ENCODE peak calls at places on chromosomes 1 and 21, in nine cellular contexts. Q, T, H, Z, L, B, E, S and D are unnamed samples.

GRCh38 chr1:155834296-155834926 is 22.6 kb downstream of the GON4L start:
- DNase-seq in Q (no peak), T (peak), H (no peak), Z (no peak), L (no peak), B (peak), E (no peak), S (no peak), D (no peak)

GRCh38 chr1:183198463-183198862 is 12.4 kb downstream of the LAMC2 start:
- DNase-seq in Q (no peak), T (peak), H (no peak), Z (no peak), L (no peak), B (peak), E (no peak), S (no peak), D (peak)

GRCh38 chr1:225450491-225451191 is 22.8 kb upstream of the LBR start:
- DNase-seq in Q (no peak), T (no peak), H (no peak), Z (no peak), L (no peak), B (no peak), E (no peak), S (peak), D (no peak)

GRCh38 chr1:2213576-2214505 is 14.3 kb upstream of the SKI start:
- DNase-seq in Q (no peak), T (no peak), H (no peak), Z (no peak), L (no peak), B (peak), E (no peak), S (peak), D (no peak)

GRCh38 chr1:12387641-12388040 is 157.8 kb downstream of the VPS13D start:
- DNase-seq in Q (no peak), T (no peak), H (no peak), Z (no peak), L (no peak), B (peak), E (no peak), S (no peak), D (no peak)

GRCh38 chr1:27959792-27960603 is at the start of gene XKR8:
- DNase-seq in Q (peak), T (peak), H (no peak), Z (peak), L (peak), B (peak), E (peak), S (peak), D (no peak)

GRCh38 chr21:38208118-38208517 is 48.7 kb upstream of the KCNJ15 start:
- DNase-seq in Q (no peak), T (no peak), H (no peak), Z (no peak), L (no peak), B (no peak), E (no peak), S (no peak), D (no peak)

GRCh38 chr1:204102029-204102611 is 29.2 kb downstream of the SOX13 start:
- DNase-seq in Q (no peak), T (no peak), H (no peak), Z (no peak), L (no peak), B (no peak), E (no peak), S (no peak), D (no peak)

GRCh38 chr1:198605426-198605825 is 33.4 kb upstream of the PTPRC start:
- DNase-seq in Q (no peak), T (no peak), H (peak), Z (no peak), L (no peak), B (no peak), E (no peak), S (no peak), D (no peak)

GRCh38 chr1:77370588-77371306 is 88.9 kb downstream of the AK5 start:
- DNase-seq in Q (no peak), T (peak), H (no peak), Z (no peak), L (no peak), B (peak), E (no peak), S (no peak), D (no peak)

GRCh38 chr21:43574741-43575465 is 84.4 kb downstream of the HSF2BP start:
- DNase-seq in Q (no peak), T (no peak), H (no peak), Z (no peak), L (no peak), B (no peak), E (no peak), S (peak), D (no peak)

GRCh38 chr21:16040601-16041000 is 310.8 kb downstream of the USP25 start:
- DNase-seq in Q (no peak), T (peak), H (no peak), Z (no peak), L (no peak), B (peak), E (no peak), S (no peak), D (no peak)

GRCh38 chr21:37877171-37877570 is 39.1 kb downstream of the KCNJ6 start:
- DNase-seq in Q (no peak), T (peak), H (no peak), Z (no peak), L (no peak), B (peak), E (no peak), S (no peak), D (no peak)

GRCh38 chr1:21042920-21043605 is 133.6 kb downstream of the EIF4G3 start:
- DNase-seq in Q (no peak), T (no peak), H (no peak), Z (no peak), L (no peak), B (peak), E (no peak), S (no peak), D (no peak)

GRCh38 chr1:198232407-198232806 is 75.6 kb downstream of the NEK7 start:
- DNase-seq in Q (no peak), T (peak), H (no peak), Z (no peak), L (no peak), B (no peak), E (no peak), S (no peak), D (no peak)

GRCh38 chr1:51526248-51526647 is 7.2 kb upstream of the EPS15 start:
- DNase-seq in Q (no peak), T (no peak), H (no peak), Z (no peak), L (peak), B (no peak), E (no peak), S (no peak), D (no peak)

GRCh38 chr1:86778510-86779218 is 74.3 kb downstream of the SH3GLB1 start:
- DNase-seq in Q (no peak), T (peak), H (no peak), Z (no peak), L (no peak), B (peak), E (no peak), S (no peak), D (no peak)

GRCh38 chr1:969260-969855 is 3.1 kb downstream of the PLEKHN1 start:
- DNase-seq in Q (no peak), T (no peak), H (no peak), Z (no peak), L (no peak), B (no peak), E (no peak), S (no peak), D (no peak)

GRCh38 chr1:226506021-226506420 is 42.5 kb upstream of the STUM start:
- DNase-seq in Q (no peak), T (no peak), H (no peak), Z (no peak), L (no peak), B (no peak), E (no peak), S (no peak), D (no peak)

GRCh38 chr1:29502901-29503300 is 266.6 kb downstream of the PTPRU start:
- DNase-seq in Q (no peak), T (no peak), H (no peak), Z (no peak), L (no peak), B (no peak), E (no peak), S (no peak), D (no peak)

GRCh38 chr1:11044086-11044848 is 2.8 kb downstream of the MASP2 start:
- DNase-seq in Q (no peak), T (no peak), H (no peak), Z (peak), L (no peak), B (no peak), E (no peak), S (no peak), D (no peak)

GRCh38 chr1:203025721-203026665 is at the start of gene PPFIA4:
- DNase-seq in Q (peak), T (peak), H (peak), Z (peak), L (peak), B (peak), E (peak), S (peak), D (peak)

GRCh38 chr1:77271851-77272250 is 10.0 kb upstream of the AK5 start:
- DNase-seq in Q (no peak), T (no peak), H (no peak), Z (no peak), L (no peak), B (peak), E (no peak), S (no peak), D (no peak)

GRCh38 chr21:43778469-43779335 is 2.6 kb upstream of the CSTB start:
- DNase-seq in Q (no peak), T (peak), H (no peak), Z (no peak), L (no peak), B (peak), E (no peak), S (no peak), D (no peak)

GRCh38 chr1:233025156-233025555 is 74.7 kb downstream of the NTPCR start:
- DNase-seq in Q (peak), T (no peak), H (peak), Z (no peak), L (peak), B (peak), E (peak), S (no peak), D (no peak)

GRCh38 chr1:184210048-184210447 is 158.5 kb downstream of the TSEN15 start:
- DNase-seq in Q (no peak), T (no peak), H (no peak), Z (no peak), L (no peak), B (peak), E (peak), S (no peak), D (no peak)

GRCh38 chr1:184208622-184209021 is 157.1 kb downstream of the TSEN15 start:
- DNase-seq in Q (no peak), T (no peak), H (no peak), Z (no peak), L (no peak), B (no peak), E (no peak), S (no peak), D (no peak)

GRCh38 chr1:184214128-184214527 is 162.6 kb downstream of the TSEN15 start:
- DNase-seq in Q (no peak), T (no peak), H (no peak), Z (no peak), L (no peak), B (no peak), E (no peak), S (peak), D (no peak)

GRCh38 chr1:184212649-184213314 is 161.3 kb downstream of the TSEN15 start:
- DNase-seq in Q (no peak), T (peak), H (no peak), Z (no peak), L (peak), B (peak), E (no peak), S (no peak), D (no peak)

DNA sequence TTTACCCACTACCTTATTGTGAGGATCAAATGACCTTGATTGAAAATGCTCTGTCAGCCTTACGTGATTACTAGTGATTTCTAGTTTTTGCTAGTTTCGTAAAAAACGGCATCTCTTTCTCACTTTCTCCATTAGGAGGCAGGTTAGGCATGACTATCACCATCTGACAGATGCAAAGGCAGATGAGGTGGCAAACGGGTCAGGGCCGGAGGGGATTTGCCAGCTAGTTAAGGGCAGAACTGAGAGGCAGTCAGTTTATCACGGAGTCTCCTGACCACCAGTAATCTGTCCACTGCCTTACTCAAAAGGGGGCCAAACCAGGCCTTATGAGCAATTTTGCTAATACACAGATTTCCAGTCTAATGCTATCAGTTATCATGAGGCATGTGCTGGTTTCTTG is 159.3 kb downstream of the TSEN15 start:
- DNase-seq in Q (no peak), T (no peak), H (peak), Z (no peak), L (no peak), B (no peak), E (no peak), S (no peak), D (no peak)
- TF ChIP-seq CTCF in Q (no peak), T (no peak), H (peak), Z (no peak), L (no peak), B (no peak), E (no peak), S (no peak), D (no peak)

DNA sequence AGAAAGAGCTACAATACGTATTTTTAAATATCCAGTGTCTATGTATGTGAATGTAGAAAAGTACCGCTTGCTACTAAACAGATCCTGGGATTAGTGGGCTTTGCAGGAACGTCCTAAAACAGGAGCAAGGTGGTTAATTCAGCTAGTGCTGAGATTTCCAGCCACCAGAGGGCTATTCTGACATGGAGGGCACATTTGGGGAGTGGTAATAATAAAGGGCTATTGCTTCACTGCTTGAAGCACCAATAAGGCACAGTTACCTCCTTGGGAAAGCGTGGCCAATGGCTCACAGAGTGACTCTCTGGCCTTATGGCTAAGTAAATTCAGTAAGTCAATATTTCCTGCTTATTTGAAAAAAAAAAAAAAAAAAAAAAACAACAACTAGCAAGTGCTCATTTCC is 152.4 kb downstream of the GABPA start:
- DNase-seq in Q (no peak), T (no peak), H (no peak), Z (no peak), L (no peak), B (no peak), E (no peak), S (no peak), D (no peak)
- TF ChIP-seq CTCF in Q (peak), T (no peak), H (peak), Z (no peak), L (no peak), B (peak), E (no peak), S (no peak), D (no peak)

DNA sequence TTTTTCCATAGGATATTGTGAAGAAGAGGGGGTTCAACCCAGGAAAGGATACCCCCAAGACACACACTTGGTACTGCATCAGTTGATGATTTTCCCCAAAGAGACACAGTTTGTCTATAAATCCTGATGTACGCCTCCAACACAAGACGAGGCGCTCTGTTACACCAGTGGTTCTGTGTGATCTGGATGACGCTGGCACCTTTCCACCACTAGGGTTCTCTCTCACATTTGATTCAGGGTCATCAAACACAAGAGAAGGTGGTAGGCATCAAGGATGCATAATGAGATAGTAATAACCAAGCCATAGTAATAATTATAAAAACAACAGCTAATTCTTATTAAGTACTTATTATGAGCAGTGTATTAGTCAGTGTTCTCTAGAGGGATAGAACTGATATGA is 508.8 kb upstream of the ZP4 start:
- DNase-seq in Q (no peak), T (no peak), H (peak), Z (no peak), L (no peak), B (no peak), E (no peak), S (no peak), D (no peak)
- TF ChIP-seq CTCF in Q (peak), T (peak), H (peak), Z (no peak), L (no peak), B (no peak), E (no peak), S (no peak), D (no peak)

GRCh38 chr1:172582889-172583288 is 49.9 kb downstream of the SUCO start:
- DNase-seq in Q (no peak), T (no peak), H (no peak), Z (no peak), L (no peak), B (no peak), E (no peak), S (no peak), D (no peak)
- TF ChIP-seq CTCF in Q (no peak), T (peak), H (peak), Z (no peak), L (no peak), B (no peak), E (no peak), S (no peak), D (no peak)

GRCh38 chr1:247453997-247454396 is 3.9 kb downstream of the OR2B11 start:
- DNase-seq in Q (no peak), T (no peak), H (no peak), Z (no peak), L (no peak), B (no peak), E (no peak), S (no peak), D (no peak)

GRCh38 chr1:247453256-247453655 is 4.6 kb downstream of the OR2B11 start:
- DNase-seq in Q (no peak), T (no peak), H (no peak), Z (no peak), L (no peak), B (no peak), E (no peak), S (no peak), D (no peak)

GRCh38 chr1:247456024-247456423 is 1.9 kb downstream of the OR2B11 start:
- DNase-seq in Q (no peak), T (no peak), H (no peak), Z (no peak), L (no peak), B (no peak), E (no peak), S (no peak), D (no peak)

GRCh38 chr1:247451388-247452010 is 6.4 kb downstream of the OR2B11 start:
- DNase-seq in Q (no peak), T (no peak), H (no peak), Z (no peak), L (no peak), B (no peak), E (no peak), S (no peak), D (no peak)

GRCh38 chr1:247452447-247453039 is 5.4 kb downstream of the OR2B11 start:
- DNase-seq in Q (no peak), T (no peak), H (no peak), Z (no peak), L (no peak), B (no peak), E (no peak), S (no peak), D (no peak)
- TF ChIP-seq CTCF in Q (no peak), T (no peak), H (no peak), Z (no peak), L (no peak), B (no peak), E (no peak), S (no peak), D (no peak)

DNA sequence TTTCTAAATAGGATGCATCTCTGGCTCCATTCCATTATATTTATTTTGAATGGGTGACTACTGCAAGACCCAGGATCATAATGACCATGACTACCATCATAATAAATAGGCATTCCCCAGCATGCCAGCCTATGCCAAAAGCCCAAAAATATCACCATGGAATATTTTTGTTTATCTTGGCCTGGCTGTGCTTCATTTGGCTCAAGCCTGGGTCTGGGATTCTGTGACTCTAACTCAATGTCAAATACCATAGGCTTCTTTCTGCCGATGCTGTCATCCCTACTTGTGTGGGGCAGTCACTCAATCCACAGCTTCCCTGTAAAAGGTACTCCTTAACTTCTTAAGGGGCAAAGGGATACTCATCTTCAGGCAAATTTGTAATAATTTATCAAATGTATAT is 66.6 kb downstream of the DIRAS3 start:
- DNase-seq in Q (no peak), T (no peak), H (no peak), Z (no peak), L (no peak), B (peak), E (no peak), S (no peak), D (no peak)
- TF ChIP-seq CTCF in Q (no peak), T (no peak), H (no peak), Z (no peak), L (no peak), B (no peak), E (no peak), S (no peak), D (no peak)